ENCODE peak calls at places on chromosome 18, in four cellular contexts. Z, X, N and G are unnamed samples.

GRCh38 chr18:13051950-13052349 is 60.8 kb downstream of the CEP192 start:
- DNase-seq in Z (no peak), X (no peak), N (no peak), G (no peak)

GRCh38 chr18:52312321-52312720 is 27.7 kb upstream of the DCC start:
- DNase-seq in Z (no peak), X (no peak), N (no peak), G (no peak)

GRCh38 chr18:74596959-74597661 is 560 bp upstream of the ZNF407 start:
- DNase-seq in Z (peak; percentile 53), X (peak; percentile 80), N (peak; percentile 75), G (peak; percentile 27)

GRCh38 chr18:31983020-31983419 is 35.6 kb upstream of the RNF125 start:
- DNase-seq in Z (no peak), X (no peak), N (no peak), G (no peak)

GRCh38 chr18:33761363-33761762 is 183.3 kb downstream of the ASXL3 start:
- DNase-seq in Z (peak; percentile 35), X (peak; percentile 68), N (peak; percentile 62), G (no peak)

GRCh38 chr18:67216846-67217245 is 299.7 kb downstream of the DSEL start:
- DNase-seq in Z (no peak), X (no peak), N (peak; percentile 38), G (no peak)

GRCh38 chr18:58091099-58091611 is 47.1 kb downstream of the NEDD4L start:
- DNase-seq in Z (no peak), X (no peak), N (no peak), G (no peak)

GRCh38 chr18:24262097-24262496 is 123.2 kb downstream of the CABYR start:
- DNase-seq in Z (no peak), X (peak; percentile 45), N (peak; percentile 62), G (no peak)

GRCh38 chr18:12621737-12622306 is 36.1 kb downstream of the SPIRE1 start:
- DNase-seq in Z (no peak), X (peak; percentile 70), N (peak; percentile 51), G (no peak)

GRCh38 chr18:623760-624620 is 27.2 kb downstream of the CLUL1 start:
- DNase-seq in Z (peak; percentile 85), X (peak; percentile 85), N (peak; percentile 91), G (peak; percentile 70)

GRCh38 chr18:25350561-25351201 is 1.3 kb downstream of the ZNF521 start:
- DNase-seq in Z (peak; percentile 54), X (peak; percentile 61), N (peak; percentile 52), G (peak; percentile 35)

GRCh38 chr18:62870643-62871042 is 155.3 kb downstream of the PHLPP1 start:
- DNase-seq in Z (no peak), X (no peak), N (no peak), G (no peak)

GRCh38 chr18:48629730-48630324 is 91.0 kb downstream of the CTIF start:
- DNase-seq in Z (no peak), X (peak; percentile 94), N (peak; percentile 93), G (no peak)

GRCh38 chr18:46152436-46152807 is 48.2 kb downstream of the HAUS1 start:
- DNase-seq in Z (no peak), X (peak; percentile 60), N (peak; percentile 53), G (no peak)

GRCh38 chr18:48826271-48826670 is 124.5 kb downstream of the SMAD7 start:
- DNase-seq in Z (no peak), X (no peak), N (no peak), G (peak; percentile 3)

GRCh38 chr18:79876497-79876896 is 75.0 kb downstream of the SLC66A2 start:
- DNase-seq in Z (no peak), X (no peak), N (no peak), G (no peak)

GRCh38 chr18:75210274-75211001 is at the start of gene TSHZ1:
- DNase-seq in Z (peak; percentile 80), X (peak; percentile 92), N (peak; percentile 94), G (no peak)

GRCh38 chr18:23862071-23862470 is 152.5 kb upstream of the TTC39C start:
- DNase-seq in Z (no peak), X (peak; percentile 71), N (peak; percentile 71), G (no peak)

GRCh38 chr18:11279461-11279860 is 130.1 kb upstream of the PIEZO2 start:
- DNase-seq in Z (no peak), X (peak; percentile 21), N (peak; percentile 63), G (no peak)

GRCh38 chr18:60755134-60755533 is 382.6 kb upstream of the MC4R start:
- DNase-seq in Z (no peak), X (no peak), N (no peak), G (no peak)

GRCh38 chr18:63063171-63063570 is 256.4 kb downstream of the BCL2 start:
- DNase-seq in Z (no peak), X (no peak), N (peak; percentile 12), G (no peak)

GRCh38 chr18:2905802-2906521 is 59.2 kb downstream of the EMILIN2 start:
- DNase-seq in Z (peak; percentile 36), X (peak; percentile 59), N (no peak), G (no peak)

GRCh38 chr18:45913276-45913675 is 53.9 kb downstream of the EPG5 start:
- DNase-seq in Z (no peak), X (no peak), N (no peak), G (no peak)

GRCh38 chr18:712401-713134 is at the start of gene ENOSF1:
- DNase-seq in Z (peak; percentile 69), X (peak; percentile 80), N (peak; percentile 88), G (peak; percentile 34)

GRCh38 chr18:3032721-3033120 is 19.8 kb upstream of the LPIN2 start:
- DNase-seq in Z (no peak), X (no peak), N (no peak), G (no peak)

GRCh38 chr18:22695674-22696073 is 237.5 kb upstream of the RBBP8 start:
- DNase-seq in Z (no peak), X (peak; percentile 35), N (no peak), G (no peak)

GRCh38 chr18:28723506-28723905 is 546.6 kb upstream of the CDH2 start:
- DNase-seq in Z (no peak), X (no peak), N (no peak), G (no peak)

GRCh38 chr18:10049721-10050120 is 135.9 kb downstream of the VAPA start:
- DNase-seq in Z (no peak), X (peak; percentile 93), N (no peak), G (no peak)

GRCh38 chr18:10051877-10052631 is 138.2 kb downstream of the VAPA start:
- DNase-seq in Z (peak; percentile 76), X (peak; percentile 98), N (peak; percentile 87), G (no peak)

GRCh38 chr18:10052871-10053270 is 139.1 kb downstream of the VAPA start:
- DNase-seq in Z (no peak), X (no peak), N (no peak), G (no peak)

GRCh38 chr18:10053861-10054260 is 140.0 kb downstream of the VAPA start:
- DNase-seq in Z (no peak), X (no peak), N (no peak), G (no peak)

GRCh38 chr18:10050956-10051355 is 137.1 kb downstream of the VAPA start:
- DNase-seq in Z (no peak), X (peak; percentile 41), N (no peak), G (no peak)
- TF ChIP-seq CTCF in Z (no peak), X (no peak), N (no peak), G (no peak)

GRCh38 chr18:51195086-51195601 is 2.3 kb downstream of the MEX3C start:
- DNase-seq in Z (no peak), X (peak; percentile 21), N (peak; percentile 49), G (no peak)
- TF ChIP-seq CTCF in Z (no peak), X (no peak), N (no peak), G (no peak)

GRCh38 chr18:27549335-27550039 is 364.4 kb upstream of the CHST9 start:
- DNase-seq in Z (no peak), X (no peak), N (no peak), G (no peak)
- TF ChIP-seq CTCF in Z (no peak), X (no peak), N (no peak), G (no peak)

GRCh38 chr18:65567372-65567771 is 183.4 kb upstream of the CDH7 start:
- DNase-seq in Z (no peak), X (no peak), N (peak; percentile 1), G (no peak)
- TF ChIP-seq CTCF in Z (peak; percentile 13), X (no peak), N (no peak), G (no peak)

DNA sequence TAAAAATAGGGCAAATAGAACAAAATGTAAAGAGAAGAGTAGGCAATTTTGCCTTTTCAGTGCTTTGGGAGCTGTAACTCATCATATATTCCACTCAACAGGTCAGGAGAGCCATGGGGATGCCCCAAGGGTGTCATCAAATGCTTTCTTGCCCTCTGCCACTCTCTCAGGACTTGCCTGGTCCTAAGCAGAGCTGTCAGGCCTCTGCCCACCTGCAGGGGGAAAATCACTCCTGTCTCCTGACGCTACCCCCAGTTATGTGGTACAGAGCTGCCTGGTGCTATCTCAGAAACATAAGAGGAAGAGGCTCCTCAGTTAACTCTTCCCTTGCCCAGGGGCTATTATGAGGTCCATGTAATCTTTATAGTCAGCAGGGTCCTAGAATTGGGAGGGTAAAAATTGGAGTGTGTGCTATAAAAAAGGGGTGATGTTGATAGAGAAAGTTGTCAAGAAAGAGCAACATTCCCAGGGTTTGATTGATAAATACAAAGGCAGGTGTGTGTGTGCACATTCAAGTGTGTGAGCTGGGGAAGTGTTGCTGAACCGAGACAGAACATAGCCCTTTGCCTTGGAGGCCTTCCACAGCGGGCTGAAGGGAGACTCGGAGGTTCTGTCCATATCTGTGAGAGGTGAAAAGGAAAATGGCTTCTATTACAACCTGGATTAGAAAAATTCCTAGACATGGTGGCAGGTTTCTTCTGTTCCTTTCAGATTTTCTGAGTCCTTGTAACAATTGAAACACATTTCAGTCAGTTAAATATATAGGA is 25.4 kb downstream of the PTPRM start:
- DNase-seq in Z (no peak), X (no peak), N (no peak), G (no peak)
- TF ChIP-seq CTCF in Z (no peak), X (no peak), N (peak; percentile 38), G (no peak)

GRCh38 chr18:27400001-27400400 is 214.9 kb upstream of the CHST9 start:
- DNase-seq in Z (no peak), X (no peak), N (no peak), G (no peak)
- TF ChIP-seq CTCF in Z (no peak), X (no peak), N (peak; percentile 13), G (no peak)